ENCODE peak calls at places on chromosomes 16 and 17, in nine cellular contexts. O is PC-9; F is stimulated activated naive CD8-positive, alpha-beta T cell treated with anti-CD3 and anti-CD28 coated beads, Interleukin-15, Interleukin-2, amounts not matched to agents 100 U/mL and 50 U/mL, for 24 hours; D is activated CD4-positive, alpha-beta T cell treated with anti-CD3 and anti-CD28 coated beads, Interleukin-2, amount 50 U/mL, for 48 hours; L is effector memory CD8-positive, alpha-beta T cell; R is KG1; V is A549; Z is progenitor cell of endocrine pancreas; I is left cardiac atrium. Y is an unnamed sample.
A peak's percentile ranks its signal among the peaks of the same experiment; 100 is the strongest.

GRCh38 chr16:15899538-15900100 is 11.2 kb upstream of the CEP20 start:
- DNase-seq in O (peak; percentile 94), F (peak; percentile 48), D (peak; percentile 64), L (no peak), R (no peak), V (peak; percentile 95), Z (no peak), I (no peak), Y (peak; percentile 90)

GRCh38 chr17:80647746-80648145 is 103.1 kb downstream of the RPTOR start:
- DNase-seq in O (no peak), F (peak; percentile 37), D (peak; percentile 49), L (no peak), R (no peak), V (no peak), Z (no peak), I (no peak), Y (peak; percentile 61)

GRCh38 chr16:4734730-4735575 is 616 bp downstream of the DNAAF8 start:
- DNase-seq in O (peak; percentile 91), F (peak; percentile 97), D (peak; percentile 94), L (peak; percentile 94), R (peak; percentile 58), V (peak; percentile 73), Z (peak; percentile 75), I (peak; percentile 93), Y (peak; percentile 75)

GRCh38 chr16:88377961-88378360 is 4.8 kb upstream of the ZNF469 start:
- DNase-seq in O (no peak), F (no peak), D (no peak), L (no peak), R (no peak), V (no peak), Z (no peak), I (no peak), Y (no peak)

GRCh38 chr16:80175011-80175410 is 365.8 kb upstream of the DYNLRB2 start:
- DNase-seq in O (no peak), F (no peak), D (no peak), L (no peak), R (no peak), V (no peak), Z (no peak), I (no peak), Y (no peak)

GRCh38 chr17:17573912-17574311 is 17.6 kb downstream of the PEMT start:
- DNase-seq in O (no peak), F (no peak), D (no peak), L (no peak), R (no peak), V (no peak), Z (no peak), I (no peak), Y (no peak)

GRCh38 chr17:76473541-76473985 is 6.2 kb downstream of the AANAT start:
- DNase-seq in O (no peak), F (no peak), D (peak; percentile 24), L (no peak), R (no peak), V (peak; percentile 49), Z (no peak), I (no peak), Y (no peak)

GRCh38 chr16:4200000-4200780 is 41.7 kb downstream of the SRL start:
- DNase-seq in O (peak; percentile 88), F (peak; percentile 48), D (peak; percentile 36), L (no peak), R (no peak), V (peak; percentile 72), Z (peak; percentile 55), I (peak; percentile 59), Y (peak; percentile 65)

GRCh38 chr16:85673529-85674417 is 15.0 kb downstream of the GINS2 start:
- DNase-seq in O (no peak), F (no peak), D (no peak), L (no peak), R (no peak), V (no peak), Z (no peak), I (peak; percentile 82), Y (peak; percentile 53)

GRCh38 chr16:10635367-10636021 is 55.1 kb upstream of the EMP2 start:
- DNase-seq in O (no peak), F (no peak), D (no peak), L (no peak), R (no peak), V (no peak), Z (no peak), I (no peak), Y (no peak)

GRCh38 chr16:57299009-57299718 is 14.7 kb upstream of the PLLP start:
- DNase-seq in O (no peak), F (peak; percentile 57), D (no peak), L (no peak), R (no peak), V (peak; percentile 86), Z (no peak), I (peak; percentile 73), Y (no peak)

GRCh38 chr16:84868328-84868727 is 48.5 kb downstream of the CRISPLD2 start:
- DNase-seq in O (no peak), F (no peak), D (no peak), L (no peak), R (no peak), V (no peak), Z (no peak), I (no peak), Y (no peak)

GRCh38 chr17:60573139-60573975 is 26.6 kb upstream of the PPM1D start:
- DNase-seq in O (no peak), F (no peak), D (no peak), L (no peak), R (no peak), V (no peak), Z (no peak), I (peak; percentile 24), Y (peak; percentile 93)

GRCh38 chr16:23124315-23124714 is 24.9 kb downstream of the USP31 start:
- DNase-seq in O (no peak), F (no peak), D (peak; percentile 4), L (no peak), R (no peak), V (peak; percentile 52), Z (no peak), I (no peak), Y (peak; percentile 75)

GRCh38 chr17:37792787-37793186 is 47.9 kb upstream of the HNF1B start:
- DNase-seq in O (no peak), F (no peak), D (no peak), L (no peak), R (no peak), V (no peak), Z (no peak), I (no peak), Y (no peak)

GRCh38 chr17:2081564-2081963 is 26.7 kb downstream of the HIC1 start:
- DNase-seq in O (no peak), F (no peak), D (no peak), L (no peak), R (no peak), V (no peak), Z (no peak), I (no peak), Y (no peak)

GRCh38 chr17:17900615-17901520 is 64.1 kb upstream of the SREBF1 start:
- DNase-seq in O (peak; percentile 85), F (no peak), D (no peak), L (no peak), R (no peak), V (peak; percentile 85), Z (no peak), I (peak; percentile 89), Y (peak; percentile 98)

GRCh38 chr16:52398021-52398420 is 148.9 kb downstream of the TOX3 start:
- DNase-seq in O (no peak), F (no peak), D (no peak), L (no peak), R (no peak), V (no peak), Z (no peak), I (no peak), Y (no peak)

GRCh38 chr16:58471209-58471975 is 28.6 kb upstream of the NDRG4 start:
- DNase-seq in O (no peak), F (no peak), D (no peak), L (no peak), R (no peak), V (no peak), Z (no peak), I (no peak), Y (no peak)

GRCh38 chr17:50268632-50269287 is 5.5 kb upstream of the TMEM92 start:
- DNase-seq in O (no peak), F (no peak), D (no peak), L (no peak), R (no peak), V (no peak), Z (no peak), I (peak; percentile 10), Y (no peak)

GRCh38 chr16:20704281-20704680 is 6.8 kb upstream of the ACSM1 start:
- DNase-seq in O (no peak), F (no peak), D (no peak), L (no peak), R (no peak), V (no peak), Z (no peak), I (no peak), Y (no peak)

Y was measured in fibroblast of the aortic adventitia.